ENCODE peak calls at places on chromosomes 11 and 22, in six cellular contexts. One of them, this sample, is unnamed.

GRCh38 chr11:105144887-105145286 is 5.3 kb upstream of the CARD18 start:
- DNase-seq in tibial artery: no peak
- DNase-seq in prostate gland: no peak
- DNase-seq in ovary: no peak
- DNase-seq in fibroblast of lung: peak; percentile 90
- DNase-seq in IMR-90: peak; percentile 89
- DNase-seq in this sample: peak; percentile 71

GRCh38 chr11:61927501-61927900 is 10.1 kb upstream of the RAB3IL1 start:
- DNase-seq in tibial artery: no peak
- DNase-seq in prostate gland: no peak
- DNase-seq in ovary: no peak
- DNase-seq in fibroblast of lung: no peak
- DNase-seq in IMR-90: no peak
- DNase-seq in this sample: no peak

GRCh38 chr22:41564563-41564962 is 3.8 kb downstream of the CSDC2 start:
- DNase-seq in tibial artery: no peak
- DNase-seq in prostate gland: no peak
- DNase-seq in ovary: no peak
- DNase-seq in fibroblast of lung: no peak
- DNase-seq in IMR-90: peak; percentile 46
- DNase-seq in this sample: peak; percentile 30

GRCh38 chr11:110430267-110431211 is 791 bp downstream of the FDX1 start:
- DNase-seq in tibial artery: peak; percentile 70
- DNase-seq in prostate gland: peak; percentile 34
- DNase-seq in ovary: no peak
- DNase-seq in fibroblast of lung: peak; percentile 50
- DNase-seq in IMR-90: peak; percentile 56
- DNase-seq in this sample: peak; percentile 57

GRCh38 chr22:32444068-32444467 is 20.2 kb downstream of the BPIFC start:
- DNase-seq in tibial artery: no peak
- DNase-seq in prostate gland: peak; percentile 4
- DNase-seq in ovary: no peak
- DNase-seq in fibroblast of lung: no peak
- DNase-seq in IMR-90: no peak
- DNase-seq in this sample: peak; percentile 66

GRCh38 chr11:68962527-68963250 is 18.1 kb downstream of the MRGPRD start:
- DNase-seq in tibial artery: peak; percentile 71
- DNase-seq in prostate gland: no peak
- DNase-seq in ovary: no peak
- DNase-seq in fibroblast of lung: no peak
- DNase-seq in IMR-90: no peak
- DNase-seq in this sample: no peak

GRCh38 chr11:83768476-83768875 is 482.3 kb upstream of the CCDC90B start:
- DNase-seq in tibial artery: no peak
- DNase-seq in prostate gland: no peak
- DNase-seq in ovary: no peak
- DNase-seq in fibroblast of lung: no peak
- DNase-seq in IMR-90: no peak
- DNase-seq in this sample: no peak

GRCh38 chr22:32999039-32999861 is 58.9 kb downstream of the SYN3 start:
- DNase-seq in tibial artery: no peak
- DNase-seq in prostate gland: no peak
- DNase-seq in ovary: no peak
- DNase-seq in fibroblast of lung: no peak
- DNase-seq in IMR-90: no peak
- DNase-seq in this sample: peak; percentile 51

GRCh38 chr11:128575956-128576340 is 11.4 kb downstream of the ETS1 start:
- DNase-seq in tibial artery: no peak
- DNase-seq in prostate gland: no peak
- DNase-seq in ovary: no peak
- DNase-seq in fibroblast of lung: peak; percentile 83
- DNase-seq in IMR-90: peak; percentile 69
- DNase-seq in this sample: no peak

GRCh38 chr11:16902182-16902581 is 112.0 kb downstream of the PLEKHA7 start:
- DNase-seq in tibial artery: no peak
- DNase-seq in prostate gland: no peak
- DNase-seq in ovary: no peak
- DNase-seq in fibroblast of lung: no peak
- DNase-seq in IMR-90: peak; percentile 21
- DNase-seq in this sample: peak; percentile 94

DNA sequence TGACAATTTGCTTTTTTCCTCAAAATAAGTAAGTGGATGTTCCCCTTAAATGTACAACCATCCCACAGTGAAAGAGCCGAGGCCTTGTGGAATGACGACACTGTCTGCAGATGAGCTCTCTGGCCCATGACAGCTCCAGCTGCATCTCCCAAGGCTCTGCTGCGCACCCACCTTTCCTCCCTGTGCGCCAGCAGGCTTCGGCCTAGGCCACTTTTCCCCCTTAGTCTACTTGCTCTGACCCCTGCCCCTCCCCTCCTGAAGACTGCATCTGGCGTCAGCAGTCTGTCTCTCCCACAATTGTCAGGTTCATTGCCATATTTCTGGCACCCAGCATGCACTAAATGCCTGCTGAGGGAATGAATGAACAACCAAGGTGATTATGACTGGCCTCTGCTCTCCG is 2.0 kb downstream of the TOP3B start:
- DNase-seq in tibial artery: no peak
- DNase-seq in prostate gland: no peak
- DNase-seq in ovary: no peak
- DNase-seq in fibroblast of lung: no peak
- DNase-seq in IMR-90: no peak
- DNase-seq in this sample: no peak
- TF ChIP-seq CTCF in tibial artery: no peak
- TF ChIP-seq CTCF in prostate gland: no peak
- TF ChIP-seq CTCF in ovary: no peak
- TF ChIP-seq CTCF in fibroblast of lung: no peak
- TF ChIP-seq CTCF in IMR-90: no peak
- TF ChIP-seq CTCF in this sample: no peak

DNA sequence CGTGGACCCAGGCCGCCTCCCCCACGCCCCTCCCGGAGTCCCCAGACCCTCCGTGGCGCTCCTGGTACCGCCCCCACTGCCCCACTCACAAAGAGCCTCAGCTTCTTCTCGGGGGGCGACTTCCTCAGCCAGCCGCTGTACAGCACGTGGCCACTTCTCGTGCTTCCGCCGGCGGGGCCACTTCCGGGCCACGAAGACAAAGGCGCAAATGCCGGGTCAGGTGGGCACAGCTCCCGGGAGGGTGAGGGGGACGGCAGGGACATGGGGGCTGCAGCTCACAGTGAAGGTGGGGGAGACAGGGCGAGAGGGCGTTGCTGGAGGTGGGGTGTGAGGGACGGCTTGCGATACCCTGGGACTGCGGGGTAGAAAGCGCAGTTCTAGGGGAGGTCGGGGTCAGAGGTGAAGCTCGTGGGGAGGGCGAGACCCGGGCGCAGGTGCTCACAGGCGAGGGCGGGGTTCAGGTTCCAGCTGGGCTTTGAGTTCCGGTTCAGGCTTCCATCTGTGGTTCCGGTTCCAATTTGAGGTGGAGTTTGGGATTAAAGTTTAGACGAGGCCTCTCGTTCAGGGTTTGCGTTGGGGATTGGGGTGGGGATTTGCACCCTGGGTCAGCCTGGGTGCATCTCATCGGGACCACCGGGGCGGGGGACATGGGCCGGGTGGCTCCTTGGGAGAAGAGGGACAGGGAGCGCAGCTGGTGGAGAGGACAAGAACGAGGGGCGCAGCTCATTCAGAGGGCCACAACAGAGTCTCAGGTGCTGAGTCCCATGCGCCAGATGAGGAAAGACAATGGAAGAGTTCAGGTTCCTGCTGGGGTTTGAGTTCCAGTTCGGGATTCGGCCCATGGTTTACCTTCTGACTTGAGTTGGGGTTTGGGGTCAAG is at the start of gene GAB4:
- DNase-seq in tibial artery: no peak
- DNase-seq in prostate gland: no peak
- DNase-seq in ovary: no peak
- DNase-seq in fibroblast of lung: no peak
- DNase-seq in IMR-90: no peak
- DNase-seq in this sample: no peak
- H3K4me3 ChIP-seq in tibial artery: no peak within 1 kb of the TSS
- H3K4me3 ChIP-seq in prostate gland: no peak within 1 kb of the TSS
- H3K4me3 ChIP-seq in ovary: no peak within 1 kb of the TSS
- H3K4me3 ChIP-seq in fibroblast of lung: no peak within 1 kb of the TSS
- H3K4me3 ChIP-seq in IMR-90: no peak within 1 kb of the TSS
- H3K4me3 ChIP-seq in this sample: no peak within 1 kb of the TSS

GRCh38 chr11:22923561-22923960 is 63.3 kb upstream of the CCDC179 start:
- DNase-seq in tibial artery: no peak
- DNase-seq in prostate gland: no peak
- DNase-seq in ovary: no peak
- DNase-seq in fibroblast of lung: no peak
- DNase-seq in IMR-90: no peak
- DNase-seq in this sample: no peak

GRCh38 chr11:22926341-22926740 is 66.1 kb upstream of the CCDC179 start:
- DNase-seq in tibial artery: no peak
- DNase-seq in prostate gland: no peak
- DNase-seq in ovary: no peak
- DNase-seq in fibroblast of lung: no peak
- DNase-seq in IMR-90: no peak
- DNase-seq in this sample: no peak

GRCh38 chr11:22930816-22931594 is 70.7 kb upstream of the CCDC179 start:
- DNase-seq in tibial artery: no peak
- DNase-seq in prostate gland: no peak
- DNase-seq in ovary: no peak
- DNase-seq in fibroblast of lung: no peak
- DNase-seq in IMR-90: peak; percentile 16
- DNase-seq in this sample: no peak

GRCh38 chr11:22927793-22928192 is 67.5 kb upstream of the CCDC179 start:
- DNase-seq in tibial artery: no peak
- DNase-seq in prostate gland: no peak
- DNase-seq in ovary: no peak
- DNase-seq in fibroblast of lung: no peak
- DNase-seq in IMR-90: no peak
- DNase-seq in this sample: no peak

GRCh38 chr11:22928207-22928917 is 68.1 kb upstream of the CCDC179 start:
- DNase-seq in tibial artery: no peak
- DNase-seq in prostate gland: no peak
- DNase-seq in ovary: no peak
- DNase-seq in fibroblast of lung: no peak
- DNase-seq in IMR-90: no peak
- DNase-seq in this sample: peak; percentile 6
- TF ChIP-seq CTCF in tibial artery: no peak
- TF ChIP-seq CTCF in prostate gland: no peak
- TF ChIP-seq CTCF in ovary: no peak
- TF ChIP-seq CTCF in fibroblast of lung: no peak
- TF ChIP-seq CTCF in IMR-90: no peak
- TF ChIP-seq CTCF in this sample: peak; percentile 26

GRCh38 chr11:44934110-44934509 is 16.6 kb downstream of the TP53I11 start:
- DNase-seq in tibial artery: no peak
- DNase-seq in prostate gland: no peak
- DNase-seq in ovary: no peak
- DNase-seq in fibroblast of lung: no peak
- DNase-seq in IMR-90: no peak
- DNase-seq in this sample: no peak

GRCh38 chr11:44934735-44935250 is 15.9 kb downstream of the TP53I11 start:
- DNase-seq in tibial artery: no peak
- DNase-seq in prostate gland: no peak
- DNase-seq in ovary: no peak
- DNase-seq in fibroblast of lung: no peak
- DNase-seq in IMR-90: no peak
- DNase-seq in this sample: no peak

GRCh38 chr11:44936951-44937543 is 13.6 kb downstream of the TP53I11 start:
- DNase-seq in tibial artery: no peak
- DNase-seq in prostate gland: no peak
- DNase-seq in ovary: no peak
- DNase-seq in fibroblast of lung: no peak
- DNase-seq in IMR-90: no peak
- DNase-seq in this sample: no peak

GRCh38 chr11:44938066-44938691 is 12.5 kb downstream of the TP53I11 start:
- DNase-seq in tibial artery: no peak
- DNase-seq in prostate gland: no peak
- DNase-seq in ovary: no peak
- DNase-seq in fibroblast of lung: no peak
- DNase-seq in IMR-90: no peak
- DNase-seq in this sample: no peak

GRCh38 chr11:44936527-44936926 is 14.2 kb downstream of the TP53I11 start:
- DNase-seq in tibial artery: peak; percentile 89
- DNase-seq in prostate gland: peak; percentile 79
- DNase-seq in ovary: peak; percentile 66
- DNase-seq in fibroblast of lung: peak; percentile 81
- DNase-seq in IMR-90: peak; percentile 76
- DNase-seq in this sample: peak; percentile 76
- H3K4me3 ChIP-seq in tibial artery: no peak overlapping the region
- H3K4me3 ChIP-seq in prostate gland: no peak overlapping the region
- H3K4me3 ChIP-seq in ovary: no peak overlapping the region
- H3K4me3 ChIP-seq in fibroblast of lung: no peak overlapping the region
- H3K4me3 ChIP-seq in IMR-90: no peak overlapping the region
- H3K4me3 ChIP-seq in this sample: no peak overlapping the region

GRCh38 chr11:74446445-74446844 is 20.9 kb downstream of the KCNE3 start:
- DNase-seq in tibial artery: no peak
- DNase-seq in prostate gland: no peak
- DNase-seq in ovary: no peak
- DNase-seq in fibroblast of lung: no peak
- DNase-seq in IMR-90: no peak
- DNase-seq in this sample: no peak

GRCh38 chr11:74442601-74443000 is 24.7 kb downstream of the KCNE3 start:
- DNase-seq in tibial artery: no peak
- DNase-seq in prostate gland: no peak
- DNase-seq in ovary: no peak
- DNase-seq in fibroblast of lung: no peak
- DNase-seq in IMR-90: peak; percentile 52
- DNase-seq in this sample: peak; percentile 60

GRCh38 chr11:74444173-74444832 is 23.0 kb downstream of the KCNE3 start:
- DNase-seq in tibial artery: no peak
- DNase-seq in prostate gland: no peak
- DNase-seq in ovary: no peak
- DNase-seq in fibroblast of lung: no peak
- DNase-seq in IMR-90: no peak
- DNase-seq in this sample: no peak

GRCh38 chr11:74447720-74448119 is 19.6 kb downstream of the KCNE3 start:
- DNase-seq in tibial artery: no peak
- DNase-seq in prostate gland: no peak
- DNase-seq in ovary: no peak
- DNase-seq in fibroblast of lung: no peak
- DNase-seq in IMR-90: no peak
- DNase-seq in this sample: no peak

GRCh38 chr11:74443071-74443864 is 24.1 kb downstream of the KCNE3 start:
- DNase-seq in tibial artery: no peak
- DNase-seq in prostate gland: peak; percentile 85
- DNase-seq in ovary: no peak
- DNase-seq in fibroblast of lung: no peak
- DNase-seq in IMR-90: peak; percentile 11
- DNase-seq in this sample: peak; percentile 78
- TF ChIP-seq CTCF in tibial artery: no peak
- TF ChIP-seq CTCF in prostate gland: peak; percentile 62
- TF ChIP-seq CTCF in ovary: no peak
- TF ChIP-seq CTCF in fibroblast of lung: no peak
- TF ChIP-seq CTCF in IMR-90: no peak
- TF ChIP-seq CTCF in this sample: peak; percentile 66

This sample was measured in epithelial cell of esophagus.